ENCODE peak calls at places on chromosomes 5 and 9, in nine cellular contexts. G is PC-3, J is GM13976, T is lung microvascular endothelial cell, A is neuronal stem cell, I is T-cell, E is T-helper 9 cell, D is sigmoid colon, O is NCI-H1417. S is an unnamed sample.
A peak's percentile ranks its signal among the peaks of the same experiment; 100 is the strongest.

GRCh38 chr5:1171340-1171941 is 30.0 kb upstream of the SLC6A19 start:
- DNase-seq in G (peak; percentile 84), J (no peak), T (peak; percentile 12), A (no peak), I (no peak), E (no peak), D (no peak), O (no peak), S (peak; percentile 56)

GRCh38 chr9:4192450-4192849 is 107.4 kb downstream of the GLIS3 start:
- DNase-seq in G (no peak), J (no peak), T (no peak), A (no peak), I (no peak), E (no peak), D (no peak), O (no peak), S (no peak)

GRCh38 chr5:79791843-79792242 is 102.2 kb downstream of the CMYA5 start:
- DNase-seq in G (no peak), J (no peak), T (no peak), A (no peak), I (no peak), E (no peak), D (no peak), O (no peak), S (no peak)

GRCh38 chr9:97176206-97176605 is 131.3 kb upstream of the CCDC180 start:
- DNase-seq in G (peak; percentile 31), J (no peak), T (no peak), A (no peak), I (no peak), E (no peak), D (no peak), O (no peak), S (no peak)

GRCh38 chr9:684055-684949 is 157.2 kb upstream of the DMRT1 start:
- DNase-seq in G (peak; percentile 53), J (no peak), T (peak; percentile 61), A (peak; percentile 54), I (no peak), E (no peak), D (no peak), O (peak; percentile 77), S (no peak)

GRCh38 chr9:135536166-135536565 is 9.8 kb upstream of the OBP2A start:
- DNase-seq in G (no peak), J (no peak), T (no peak), A (no peak), I (no peak), E (no peak), D (no peak), O (no peak), S (no peak)

GRCh38 chr9:135340143-135340655 is 139.4 kb upstream of the PPP1R26 start:
- DNase-seq in G (no peak), J (no peak), T (no peak), A (no peak), I (no peak), E (no peak), D (no peak), O (no peak), S (peak; percentile 67)

GRCh38 chr9:37034320-37034937 is 361 bp upstream of the PAX5 start:
- DNase-seq in G (peak; percentile 40), J (peak; percentile 82), T (peak; percentile 24), A (no peak), I (no peak), E (no peak), D (no peak), O (peak; percentile 4), S (peak; percentile 80)

GRCh38 chr5:171537463-171537862 is 118.0 kb downstream of the FGF18 start:
- DNase-seq in G (no peak), J (no peak), T (no peak), A (no peak), I (no peak), E (no peak), D (no peak), O (no peak), S (no peak)

GRCh38 chr5:132825165-132825823 is 5.2 kb downstream of the SHROOM1 start:
- DNase-seq in G (no peak), J (peak; percentile 58), T (no peak), A (no peak), I (no peak), E (no peak), D (no peak), O (no peak), S (no peak)